ENCODE peak calls at places on chromosome X, in four cellular contexts. V is K562, R is HepG2, D is GM12878. H is an unnamed sample.

GRCh38 chrX:55522577-55523254 is 33.1 kb upstream of the USP51 start:
- DNase-seq in R (no peak), V (no peak), D (no peak), H (no peak)

GRCh38 chrX:136130931-136131843 is 16.1 kb upstream of the FHL1 start:
- DNase-seq in R (peak; percentile 45), V (no peak), D (no peak), H (no peak)

GRCh38 chrX:27186671-27187070 is 276.5 kb downstream of the PPP4R3C start:
- DNase-seq in D (peak; percentile 0), R (peak; percentile 13), V (peak; percentile 14), H (peak; percentile 8)

GRCh38 chrX:141220342-141221008 is 21.8 kb downstream of the SPANXC start:
- DNase-seq in V (no peak), D (no peak), R (no peak), H (no peak)

GRCh38 chrX:103211012-103211715 is 3.7 kb upstream of the BEX4 start:
- DNase-seq in R (peak; percentile 25), V (no peak), D (no peak), H (peak; percentile 22)

GRCh38 chrX:124098089-124098488 is 136.6 kb downstream of the STAG2 start:
- DNase-seq in V (no peak), R (peak; percentile 9), D (no peak), H (no peak)

GRCh38 chrX:13694359-13694758 is 5.4 kb downstream of the RAB9A start:
- DNase-seq in D (no peak), R (no peak), V (no peak), H (no peak)

GRCh38 chrX:65831268-65831667 is 163.8 kb downstream of the MSN start:
- DNase-seq in D (no peak), V (no peak), R (no peak), H (no peak)

GRCh38 chrX:134935286-134935685 is 55.5 kb upstream of the SMIM10 start:
- DNase-seq in V (no peak), D (no peak), R (no peak), H (no peak)

GRCh38 chrX:29666361-29666760 is 549.0 kb upstream of the MAGEB2 start:
- DNase-seq in D (no peak), V (no peak), R (no peak), H (no peak)

GRCh38 chrX:116490091-116490490 is 27.3 kb upstream of the CT83 start:
- DNase-seq in V (no peak), R (no peak), D (no peak), H (no peak)

GRCh38 chrX:7330551-7330950 is 182.6 kb upstream of the PUDP start:
- DNase-seq in D (no peak), R (no peak), V (no peak), H (no peak)

GRCh38 chrX:155938132-155938531 is 57.0 kb downstream of the VAMP7 start:
- DNase-seq in R (no peak), D (no peak), V (no peak), H (no peak)

GRCh38 chrX:110951472-110952269 is 144.3 kb upstream of the PAK3 start:
- DNase-seq in V (no peak), D (no peak), R (no peak), H (no peak)

GRCh38 chrX:12210196-12210815 is 72.0 kb downstream of the FRMPD4 start:
- DNase-seq in D (no peak), R (no peak), V (no peak), H (no peak)

GRCh38 chrX:49230500-49231232 is 2.5 kb downstream of the CACNA1F start:
- DNase-seq in R (peak; percentile 9), D (no peak), V (peak; percentile 89), H (peak; percentile 82)

GRCh38 chrX:144730486-144730885 is 516.8 kb upstream of the SPANXN1 start:
- DNase-seq in D (no peak), R (no peak), V (no peak), H (no peak)

GRCh38 chrX:56783450-56783831 is 54.4 kb downstream of the NBDY start:
- DNase-seq in V (no peak), R (no peak), D (peak; percentile 91), H (peak; percentile 20)

GRCh38 chrX:2423899-2424298 is 76.9 kb downstream of the DHRSX start:
- DNase-seq in V (no peak), R (no peak), D (no peak), H (no peak)

GRCh38 chrX:112642349-112642748 is 37.4 kb downstream of the LHFPL1 start:
- DNase-seq in R (peak; percentile 11), V (peak; percentile 17), D (no peak), H (peak; percentile 18)

GRCh38 chrX:115344885-115345653 is 55.6 kb downstream of the LUZP4 start:
- DNase-seq in D (no peak), V (no peak), R (peak; percentile 91), H (peak; percentile 26)

GRCh38 chrX:40165206-40165605 is 67.4 kb upstream of the BCOR start:
- DNase-seq in R (no peak), D (no peak), V (no peak), H (no peak)

GRCh38 chrX:2220829-2221567 is 279.8 kb downstream of the DHRSX start:
- DNase-seq in V (no peak), D (no peak), R (no peak), H (no peak)

GRCh38 chrX:2549874-2550273 is 49.1 kb upstream of the DHRSX start:
- DNase-seq in V (no peak), D (no peak), R (no peak), H (no peak)

GRCh38 chrX:7215842-7216241 is 67.9 kb upstream of the PUDP start:
- DNase-seq in R (no peak), V (no peak), D (no peak), H (no peak)

GRCh38 chrX:109857898-109858297 is 124.8 kb upstream of the ACSL4 start:
- DNase-seq in R (no peak), D (no peak), V (no peak), H (no peak)

GRCh38 chrX:135087867-135088266 is 32.5 kb downstream of the ETDB start:
- DNase-seq in R (no peak), V (no peak), D (no peak), H (no peak)

GRCh38 chrX:66731398-66731797 is 92.5 kb upstream of the EDA2R start:
- DNase-seq in R (peak; percentile 12), D (peak; percentile 3), V (peak; percentile 9), H (no peak)

GRCh38 chrX:132412208-132412607 is 76.6 kb downstream of the MBNL3 start:
- DNase-seq in R (peak; percentile 35), V (no peak), D (no peak), H (peak; percentile 65)

GRCh38 chrX:623599-624323 is 6.8 kb upstream of the SHOX start:
- DNase-seq in R (no peak), D (no peak), V (no peak), H (peak; percentile 70)

GRCh38 chrX:155065035-155065734 is 5.8 kb downstream of the CMC4 start:
- DNase-seq in D (no peak), R (no peak), V (no peak), H (no peak)

GRCh38 chrX:1207496-1208025 is 4.9 kb downstream of the CRLF2 start:
- DNase-seq in D (no peak), R (no peak), V (no peak), H (no peak)

GRCh38 chrX:125382889-125383288 is 63.2 kb downstream of the TEX13C start:
- DNase-seq in V (no peak), R (no peak), D (no peak), H (no peak)

GRCh38 chrX:13533726-13534125 is 35.7 kb upstream of the EGFL6 start:
- DNase-seq in V (no peak), D (no peak), R (no peak), H (no peak)

GRCh38 chrX:124217289-124218251 is 114.9 kb upstream of the TEX13D start:
- DNase-seq in R (peak; percentile 66), V (no peak), D (no peak), H (no peak)

GRCh38 chrX:153819398-153820083 is 10.8 kb downstream of the PDZD4 start:
- DNase-seq in R (no peak), V (no peak), D (no peak), H (no peak)

GRCh38 chrX:153817291-153817690 is 13.1 kb downstream of the PDZD4 start:
- DNase-seq in R (no peak), D (no peak), V (no peak), H (no peak)

GRCh38 chrX:153814591-153815315 is 15.6 kb downstream of the PDZD4 start:
- DNase-seq in D (no peak), V (no peak), R (no peak), H (no peak)

GRCh38 chrX:153818571-153819397 is 11.6 kb downstream of the PDZD4 start:
- DNase-seq in V (peak; percentile 91), R (no peak), D (no peak), H (peak; percentile 66)

GRCh38 chrX:153816821-153817220 is 13.5 kb downstream of the PDZD4 start:
- DNase-seq in D (no peak), R (no peak), V (peak; percentile 47), H (no peak)
- TF ChIP-seq CREM in D (no peak), R (no peak), V (peak; percentile 25), H (no peak)

GRCh38 chrX:23845316-23845932 is 62.3 kb downstream of the APOO start:
- DNase-seq in V (no peak), R (peak; percentile 64), D (no peak), H (no peak)
- TF ChIP-seq ESRRA in V (no peak), R (no peak), D (no peak), H (no peak)

DNA sequence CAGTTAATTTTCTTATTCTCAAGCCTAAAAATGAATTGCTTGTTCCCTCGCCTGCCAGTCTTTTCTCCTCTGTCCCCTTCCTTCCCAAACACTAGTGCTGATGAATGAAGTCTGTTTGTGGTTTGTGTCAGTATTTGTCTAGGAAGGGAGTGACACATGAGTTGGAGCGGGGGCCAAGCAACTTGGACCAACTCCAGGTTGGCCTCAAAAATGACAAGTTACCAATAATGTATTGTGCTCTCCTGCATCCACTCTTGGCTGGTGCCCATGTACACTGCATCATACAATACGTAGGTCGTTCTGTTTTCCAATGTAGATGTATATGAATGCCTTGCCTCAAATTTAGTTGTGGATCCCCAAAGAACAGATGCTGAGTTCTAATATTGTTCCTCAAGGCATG is 223.0 kb upstream of the GPC4 start:
- DNase-seq in R (no peak), V (no peak), D (no peak), H (no peak)
- TF ChIP-seq MAX in R (no peak), V (no peak), D (no peak), H (no peak)

GRCh38 chrX:38811515-38812239 is 10.4 kb downstream of the MID1IP1 start:
- DNase-seq in R (no peak), V (no peak), D (no peak), H (no peak)
- TF ChIP-seq CREM in R (no peak), V (no peak), D (no peak), H (no peak)